ENCODE peak calls at places on chromosomes 12 and 14, in four cellular contexts. Q is tibial artery, B is nephron progenitor cell, N is WTC11. Z is an unnamed sample.

GRCh38 chr12:93957870-93958269 is 190.5 kb upstream of the PLXNC1 start:
- DNase-seq in B (no peak), N (no peak), Q (no peak), Z (no peak)

GRCh38 chr14:31717294-31718085 is 156.3 kb downstream of the NUBPL start:
- DNase-seq in Q (no peak), N (no peak), B (no peak), Z (no peak)

GRCh38 chr14:99552572-99553216 is 51.3 kb downstream of the CCDC85C start:
- DNase-seq in N (no peak), B (no peak), Q (no peak), Z (no peak)

GRCh38 chr12:78192979-78193378 is 362.3 kb downstream of the NAV3 start:
- DNase-seq in B (no peak), N (no peak), Q (no peak), Z (no peak)

GRCh38 chr12:48817957-48818830 is at the start of gene CACNB3:
- DNase-seq in B (peak; percentile 86), Q (peak; percentile 76), N (peak; percentile 87), Z (peak; percentile 55)

GRCh38 chr14:81051547-81051946 is 96.1 kb downstream of the TSHR start:
- DNase-seq in B (no peak), Q (no peak), N (no peak), Z (no peak)

GRCh38 chr14:101810897-101811620 is 49.5 kb downstream of the PPP2R5C start:
- DNase-seq in N (no peak), B (no peak), Q (no peak), Z (no peak)

GRCh38 chr12:131896080-131896810 is 1.8 kb downstream of the ULK1 start:
- DNase-seq in Q (peak; percentile 94), N (peak; percentile 87), B (peak; percentile 87), Z (peak; percentile 84)

GRCh38 chr14:69699743-69700309 is 67.1 kb upstream of the SRSF5 start:
- DNase-seq in N (no peak), B (no peak), Q (no peak), Z (no peak)

GRCh38 chr12:24778486-24779304 is 170.2 kb downstream of the BCAT1 start:
- DNase-seq in Q (no peak), N (no peak), B (no peak), Z (no peak)

GRCh38 chr12:95204141-95204866 is 13.0 kb downstream of the FGD6 start:
- DNase-seq in N (peak; percentile 41), B (no peak), Q (no peak), Z (peak; percentile 60)

GRCh38 chr14:93301821-93302447 is 30.9 kb downstream of the BTBD7 start:
- DNase-seq in N (no peak), Q (no peak), B (no peak), Z (no peak)

GRCh38 chr12:33000016-33000415 is 103.4 kb upstream of the PKP2 start:
- DNase-seq in N (no peak), Q (no peak), B (no peak), Z (no peak)

GRCh38 chr14:54807881-54808280 is 94.7 kb downstream of the GCH1 start:
- DNase-seq in N (no peak), B (no peak), Q (no peak), Z (no peak)

GRCh38 chr12:122996621-122997342 is 16.3 kb downstream of the ARL6IP4 start:
- DNase-seq in N (no peak), B (no peak), Q (no peak), Z (no peak)

GRCh38 chr12:2963760-2964292 is 4.6 kb downstream of the TEAD4 start:
- DNase-seq in B (no peak), N (peak; percentile 57), Q (no peak), Z (no peak)

GRCh38 chr14:73731111-73731510 is 16.9 kb upstream of the PNMA1 start:
- DNase-seq in B (no peak), Q (no peak), N (no peak), Z (no peak)

GRCh38 chr14:72774894-72775620 is 118.8 kb downstream of the DPF3 start:
- DNase-seq in N (no peak), Q (no peak), B (no peak), Z (no peak)

DNA sequence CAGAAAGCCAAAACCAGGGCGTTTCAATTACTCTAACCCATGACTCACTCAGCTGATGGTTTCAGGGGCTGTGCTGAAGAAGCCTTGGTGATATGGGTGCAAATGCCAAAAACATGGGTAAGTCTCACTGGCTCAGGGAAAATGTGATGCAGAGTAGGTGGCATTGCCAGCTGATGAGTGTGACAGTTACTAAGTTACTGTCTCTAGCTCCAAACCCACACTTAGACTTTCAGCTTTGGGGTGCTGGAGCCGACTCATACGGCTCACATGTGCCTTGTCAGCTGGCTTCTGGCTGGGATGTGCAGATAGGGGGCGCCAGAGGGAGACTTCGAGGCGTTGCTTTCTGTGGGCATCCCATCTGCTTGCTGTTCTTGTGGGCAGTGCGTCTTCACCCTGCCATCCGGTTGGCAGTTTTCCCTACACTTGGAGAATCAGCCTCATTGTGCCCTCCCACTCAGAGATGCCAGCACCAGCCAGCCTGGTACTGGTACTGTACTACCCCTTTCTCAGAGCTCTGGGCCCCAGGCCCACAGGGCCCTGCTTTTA is 11.1 kb upstream of the KRT7 start:
- DNase-seq in Q (no peak), B (peak; percentile 78), N (peak; percentile 93), Z (peak; percentile 73)
- TF ChIP-seq CTCF in Q (peak; percentile 19), B (peak; percentile 62), N (peak; percentile 87), Z (peak; percentile 74)

DNA sequence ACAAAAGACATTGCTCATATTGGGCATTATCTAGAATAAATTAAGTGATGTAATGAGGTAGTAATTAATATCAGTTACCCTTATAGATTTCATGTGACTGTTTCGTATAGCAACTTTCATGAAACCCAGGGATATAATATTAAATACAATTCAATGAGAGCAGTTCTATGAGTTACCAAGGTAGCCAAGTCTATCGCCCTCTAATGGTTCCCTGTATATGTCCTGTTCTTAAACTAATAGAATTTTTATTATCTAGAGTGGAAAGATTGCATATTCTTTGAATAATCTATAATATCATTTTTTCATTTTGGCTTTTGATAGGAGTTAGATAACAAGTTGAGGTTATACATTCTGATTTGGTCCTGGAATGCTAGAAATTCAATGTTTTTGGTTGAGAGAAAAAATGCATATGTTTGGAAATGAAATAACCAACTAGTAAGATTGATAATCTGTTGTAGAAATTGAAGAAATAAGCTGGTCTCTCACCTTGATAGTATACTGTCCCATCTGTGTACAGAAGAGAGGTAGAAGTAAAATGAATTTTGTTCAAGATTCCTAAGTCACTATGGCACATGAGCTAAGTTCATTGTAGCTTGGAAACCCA is 59.7 kb downstream of the SCFD1 start:
- DNase-seq in B (no peak), N (no peak), Q (no peak), Z (no peak)
- TF ChIP-seq CTCF in B (no peak), N (no peak), Q (no peak), Z (no peak)

DNA sequence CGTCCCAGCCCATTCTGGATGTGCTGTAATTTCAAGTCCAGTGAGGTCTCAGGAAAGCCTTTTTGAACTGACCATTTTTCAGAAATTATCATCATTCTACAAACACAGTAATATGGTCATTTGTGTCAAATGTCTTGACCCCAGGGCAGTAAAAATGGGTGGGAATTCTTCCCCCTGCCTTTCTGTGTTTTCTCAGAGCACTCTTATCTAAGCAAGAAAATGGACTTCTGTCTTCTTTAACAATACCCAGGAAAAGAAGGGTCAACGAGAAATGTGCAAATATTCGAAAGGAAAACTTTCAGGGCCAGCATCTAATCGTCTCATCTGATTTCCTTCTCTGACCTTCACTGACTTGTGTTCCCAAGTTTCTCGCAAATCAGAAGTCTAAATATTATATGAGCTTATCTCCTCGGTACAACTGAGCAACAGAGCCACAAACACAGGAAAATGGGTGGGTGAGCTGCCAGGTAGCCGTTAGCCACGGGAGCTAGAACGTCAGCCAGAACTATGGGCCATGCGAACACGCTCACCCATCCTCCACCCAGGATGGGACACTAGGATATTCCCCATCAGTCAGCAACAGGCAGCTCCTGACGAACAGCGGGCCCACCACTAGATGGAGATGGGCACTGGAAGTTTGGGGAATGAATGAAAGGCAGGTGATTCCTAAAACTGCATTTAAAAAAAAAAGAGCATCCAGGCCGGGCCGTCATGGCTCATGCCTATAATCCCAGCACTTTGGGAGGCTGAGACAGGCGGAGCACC is 57.1 kb downstream of the VWF start:
- DNase-seq in Q (peak; percentile 47), B (peak; percentile 38), N (peak; percentile 75), Z (no peak)
- TF ChIP-seq CTCF in Q (peak; percentile 34), B (peak; percentile 40), N (no peak), Z (peak; percentile 25)

GRCh38 chr12:58416211-58416610 is 474.8 kb downstream of the ATP23 start:
- DNase-seq in N (no peak), Q (no peak), B (no peak), Z (no peak)
- TF ChIP-seq CTCF in N (no peak), Q (no peak), B (no peak), Z (no peak)

DNA sequence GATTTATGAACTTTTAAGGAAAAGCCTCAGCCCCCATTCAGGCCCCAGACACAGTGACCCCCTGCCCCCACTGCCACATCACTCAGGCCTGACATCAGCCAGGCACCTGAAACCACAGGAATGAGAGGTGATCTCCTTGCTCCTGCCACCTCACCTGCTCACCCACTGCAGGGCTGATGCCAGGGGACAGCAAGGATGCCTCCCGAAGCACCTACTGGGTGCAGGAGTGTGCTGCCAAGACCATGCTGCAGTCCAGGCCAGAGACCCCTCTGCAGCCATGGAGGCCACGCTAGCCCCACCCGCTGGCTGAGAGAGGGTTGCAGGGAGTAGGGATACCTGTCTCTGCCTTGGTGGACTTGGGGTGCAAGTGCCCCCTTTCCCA is 18.6 kb upstream of the KRT7 start:
- DNase-seq in N (peak; percentile 72), B (no peak), Q (no peak), Z (no peak)
- TF ChIP-seq CTCF in N (peak; percentile 30), B (no peak), Q (no peak), Z (no peak)

DNA sequence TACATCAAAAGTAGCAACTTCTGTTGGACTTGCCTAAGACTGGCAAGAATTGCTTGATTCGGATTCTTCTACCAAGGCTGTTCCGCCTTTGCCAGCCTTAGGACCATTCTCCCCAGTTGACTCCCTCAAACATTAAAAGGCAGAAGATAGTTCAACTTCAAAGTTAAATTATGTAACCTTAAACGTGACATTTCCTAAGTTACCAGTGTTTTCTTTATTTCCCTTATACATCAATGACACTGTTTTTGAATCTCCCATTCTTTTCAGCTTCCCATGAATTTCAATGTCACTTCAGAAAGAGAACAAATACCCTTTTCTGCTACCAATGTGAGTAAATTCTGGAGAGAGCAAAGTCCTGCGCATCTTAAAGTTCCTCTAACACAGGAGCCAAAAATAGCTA is 25.2 kb downstream of the CAPRIN2 start:
- DNase-seq in Q (no peak), B (no peak), N (no peak), Z (no peak)
- TF ChIP-seq CTCF in Q (no peak), B (no peak), N (no peak), Z (no peak)

GRCh38 chr12:104177663-104178501 is 37.7 kb upstream of the TXNRD1 start:
- DNase-seq in B (no peak), N (no peak), Q (peak; percentile 93), Z (no peak)
- TF ChIP-seq CTCF in B (no peak), N (no peak), Q (peak; percentile 32), Z (no peak)